ENCODE peak calls at places on chromosomes 3 and 15, in nine cellular contexts. B is H1, U is lower leg skin, A is breast epithelium, I is transverse colon, E is heart left ventricle, L is right lobe of liver, P is GM12891, S is HCT116. K is an unnamed sample.

GRCh38 chr3:8869613-8870012 is 93.7 kb downstream of the RAD18 start:
- DNase-seq in L (no peak), U (no peak), B (no peak), I (no peak), S (peak; percentile 80), P (no peak), A (no peak), E (no peak), K (no peak)

GRCh38 chr3:149553781-149554451 is 79.4 kb downstream of the TM4SF4 start:
- DNase-seq in U (peak; percentile 35), L (no peak), P (no peak), B (no peak), S (no peak), A (no peak), I (peak; percentile 19), E (peak; percentile 60), K (no peak)

GRCh38 chr3:107523361-107524213 is 825 bp downstream of the BBX start:
- DNase-seq in P (peak; percentile 32), U (peak; percentile 31), I (peak; percentile 61), S (no peak), L (peak; percentile 68), B (peak; percentile 72), A (peak; percentile 54), E (peak; percentile 54), K (peak; percentile 69)

GRCh38 chr3:124372784-124373183 is 357.5 kb upstream of the UMPS start:
- DNase-seq in I (no peak), S (no peak), A (no peak), L (no peak), P (no peak), E (no peak), B (no peak), U (no peak), K (no peak)

GRCh38 chr3:70061111-70061510 is 61.6 kb downstream of the SAMMSON start:
- DNase-seq in E (no peak), P (no peak), I (no peak), A (no peak), S (no peak), L (no peak), U (no peak), B (no peak), K (no peak)

GRCh38 chr15:48785712-48786111 is 25.2 kb downstream of the CEP152 start:
- DNase-seq in B (no peak), P (no peak), S (no peak), I (no peak), L (no peak), U (no peak), A (no peak), E (no peak), K (no peak)

GRCh38 chr3:134754768-134755559 is 40.1 kb upstream of the EPHB1 start:
- DNase-seq in B (peak; percentile 81), L (peak; percentile 40), I (peak; percentile 11), P (peak; percentile 48), U (peak; percentile 25), S (peak; percentile 10), E (no peak), A (no peak), K (no peak)

GRCh38 chr3:73502609-73503560 is 121.9 kb downstream of the PDZRN3 start:
- DNase-seq in B (no peak), I (peak; percentile 75), P (peak; percentile 42), E (peak; percentile 59), U (peak; percentile 47), L (peak; percentile 52), A (no peak), S (peak; percentile 56), K (peak; percentile 72)

GRCh38 chr3:118059096-118059495 is 975.5 kb downstream of the IGSF11 start:
- DNase-seq in P (no peak), A (no peak), S (no peak), B (no peak), E (no peak), U (no peak), L (no peak), I (no peak), K (no peak)

GRCh38 chr15:72784233-72784876 is 797 bp upstream of the ADPGK start:
- DNase-seq in L (no peak), S (peak; percentile 59), E (no peak), A (no peak), I (no peak), P (peak; percentile 18), B (peak; percentile 51), U (no peak), K (peak; percentile 86)

GRCh38 chr3:59052803-59053411 is 3.1 kb upstream of the CFAP20DC start:
- DNase-seq in A (no peak), I (no peak), U (no peak), B (no peak), P (peak; percentile 4), L (no peak), S (peak; percentile 27), E (no peak), K (peak; percentile 50)

DNA sequence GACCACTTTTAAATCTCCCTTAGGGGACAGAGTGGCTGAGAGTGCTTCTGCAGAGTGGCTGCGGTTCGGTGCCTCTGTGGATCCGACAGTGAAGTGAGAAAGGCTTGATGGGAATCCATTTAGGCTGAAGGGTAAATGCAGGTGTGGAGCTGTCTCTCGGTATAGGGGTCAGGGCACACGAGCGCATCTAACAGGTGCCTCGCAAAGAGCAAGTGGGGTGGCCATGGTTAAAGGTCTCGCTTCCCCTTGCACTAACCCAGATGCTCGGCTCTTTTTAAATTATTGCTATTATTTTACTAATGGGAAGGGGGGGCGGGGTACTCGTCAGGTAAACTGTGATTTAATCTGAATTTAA is 598 bp upstream of the GJD2 start:
- DNase-seq in P (no peak), A (no peak), I (no peak), L (no peak), E (no peak), U (no peak), S (no peak), B (no peak), K (no peak)
- TF ChIP-seq POLR2A in P (no peak), A (no peak), I (no peak), L (no peak), E (no peak), U (no peak), S (no peak), B (no peak), K (no peak)

GRCh38 chr3:35680866-35681650 is 41.7 kb downstream of the ARPP21 start:
- DNase-seq in B (no peak), P (no peak), E (no peak), S (no peak), L (no peak), I (no peak), U (no peak), A (no peak), K (no peak)

GRCh38 chr3:35677797-35678196 is 38.5 kb downstream of the ARPP21 start:
- DNase-seq in L (no peak), E (no peak), U (no peak), P (no peak), B (no peak), S (no peak), A (no peak), I (no peak), K (no peak)

GRCh38 chr3:35679409-35680080 is 40.2 kb downstream of the ARPP21 start:
- DNase-seq in U (no peak), I (no peak), L (no peak), S (no peak), P (no peak), B (no peak), A (no peak), E (no peak), K (no peak)

GRCh38 chr3:35675621-35676020 is 36.3 kb downstream of the ARPP21 start:
- DNase-seq in L (no peak), I (no peak), E (no peak), A (no peak), U (no peak), S (no peak), B (no peak), P (no peak), K (no peak)

GRCh38 chr3:35678552-35679220 is 39.4 kb downstream of the ARPP21 start:
- DNase-seq in A (no peak), S (no peak), I (no peak), P (no peak), L (no peak), U (no peak), B (no peak), E (no peak), K (no peak)
- TF ChIP-seq POLR2A in A (no peak), S (no peak), I (no peak), P (no peak), L (no peak), U (no peak), B (no peak), E (no peak), K (no peak)

GRCh38 chr3:171159822-171160157 is 133.3 kb upstream of the SLC2A2 start:
- DNase-seq in U (no peak), P (no peak), L (no peak), S (no peak), E (no peak), B (no peak), I (no peak), A (no peak), K (no peak)

GRCh38 chr3:171160326-171160725 is 133.8 kb upstream of the SLC2A2 start:
- DNase-seq in E (no peak), P (no peak), A (no peak), I (no peak), S (no peak), L (no peak), U (no peak), B (no peak), K (peak; percentile 23)

GRCh38 chr3:171157286-171157685 is 130.8 kb upstream of the SLC2A2 start:
- DNase-seq in B (no peak), E (peak; percentile 28), P (no peak), L (no peak), U (no peak), A (no peak), S (no peak), I (no peak), K (no peak)

GRCh38 chr3:171157980-171158379 is 131.5 kb upstream of the SLC2A2 start:
- DNase-seq in I (no peak), A (no peak), B (no peak), L (no peak), E (no peak), U (no peak), S (no peak), P (no peak), K (no peak)

DNA sequence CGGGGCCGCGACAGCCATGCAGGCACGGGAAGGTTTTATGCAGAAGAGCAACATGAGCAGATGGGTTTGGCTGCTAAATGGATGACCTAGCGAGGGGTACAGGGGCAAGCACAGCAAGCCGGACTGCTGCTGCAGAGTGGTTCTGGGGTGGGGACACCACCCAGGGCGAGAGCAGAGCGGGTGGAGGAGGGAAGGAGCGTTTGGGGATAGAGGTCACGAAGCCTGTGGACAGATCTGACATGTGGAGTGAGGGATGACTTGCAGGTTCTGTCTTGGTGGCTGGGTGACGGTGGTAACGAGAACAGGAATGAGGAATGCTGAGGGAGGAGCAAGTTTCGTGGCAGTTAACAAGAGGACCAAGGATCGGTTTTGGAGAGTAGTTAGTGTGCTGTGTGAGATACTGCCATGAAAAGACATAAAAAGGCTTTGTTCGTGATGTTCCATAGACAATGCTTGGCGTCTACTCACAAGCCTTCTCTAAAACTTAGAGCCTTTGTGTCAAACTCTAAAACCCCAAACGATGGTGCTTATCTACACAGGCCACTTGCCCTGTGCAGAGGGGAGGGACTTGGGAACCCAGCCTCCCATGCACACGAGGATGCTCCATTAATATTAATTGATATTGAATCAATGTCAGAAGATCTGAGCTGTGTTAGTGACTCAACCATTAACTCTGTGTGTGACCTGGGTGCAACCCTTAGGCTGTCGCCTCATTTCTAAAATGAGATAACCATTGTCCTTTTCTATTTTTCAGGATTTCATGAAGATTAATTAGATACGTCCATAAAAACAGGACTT is 132.7 kb upstream of the SLC2A2 start:
- DNase-seq in E (no peak), L (no peak), P (no peak), I (no peak), A (no peak), S (no peak), B (no peak), U (no peak), K (peak; percentile 73)
- TF ChIP-seq POLR2A in E (no peak), L (no peak), P (no peak), I (no peak), A (no peak), S (no peak), B (no peak), U (no peak), K (no peak)

GRCh38 chr15:52179278-52180195 is 11.7 kb downstream of the GNB5 start:
- DNase-seq in B (peak; percentile 92), A (peak; percentile 81), P (peak; percentile 88), U (peak; percentile 78), L (peak; percentile 92), S (peak; percentile 65), I (peak; percentile 90), E (peak; percentile 84), K (peak; percentile 44)
- TF ChIP-seq POLR2A in B (peak; percentile 79), A (peak; percentile 54), P (peak; percentile 46), U (peak; percentile 9), L (peak; percentile 73), S (peak; percentile 62), I (peak; percentile 41), E (no peak), K (no peak)

K was measured in erythroblast.